ENCODE peak calls at places on chromosomes 7 and 10, in six cellular contexts. N is NCI-H2029; I is naive thymus-derived CD8-positive, alpha-beta T cell; L is stimulated activated CD4-positive, alpha-beta T cell treated with anti-CD3 and anti-CD28 coated beads, Interleukin-12 subunit alpha, Interleukin-12 subunit beta, amount 100 ng/mL, for 4 hours; K is M059J; Z is IMR-90. G is an unnamed sample.

GRCh38 chr10:58334817-58335305 is at the start of gene UBE2D1:
- DNase-seq in I (peak), K (peak), L (peak), N (peak), Z (peak), G (peak)

GRCh38 chr10:17445400-17445998 is 8.9 kb downstream of the ST8SIA6 start:
- DNase-seq in L (no peak), Z (no peak), K (no peak), N (no peak), I (no peak), G (no peak)

GRCh38 chr7:119026391-119026790 is 801.9 kb downstream of the ANKRD7 start:
- DNase-seq in L (no peak), N (no peak), I (no peak), Z (no peak), K (no peak), G (no peak)

GRCh38 chr7:143126146-143126545 is 5.7 kb upstream of the PIP start:
- DNase-seq in Z (no peak), I (no peak), L (no peak), N (no peak), K (no peak), G (no peak)

GRCh38 chr10:76871697-76872295 is 765.8 kb downstream of the KCNMA1 start:
- DNase-seq in K (no peak), L (no peak), Z (no peak), N (no peak), I (no peak), G (no peak)

GRCh38 chr7:141201145-141201885 is 127.5 kb downstream of the TMEM178B start:
- DNase-seq in I (no peak), K (peak), L (no peak), Z (no peak), N (no peak), G (no peak)

GRCh38 chr10:88168171-88169036 is 305.0 kb downstream of the PTEN start:
- DNase-seq in I (no peak), L (no peak), Z (no peak), K (peak), N (no peak), G (peak)

GRCh38 chr10:128062837-128063563 is 63.2 kb downstream of the MKI67 start:
- DNase-seq in K (no peak), N (no peak), I (peak), Z (no peak), L (peak), G (no peak)

GRCh38 chr10:124020871-124021823 is 72.3 kb downstream of the CHST15 start:
- DNase-seq in K (no peak), Z (no peak), I (no peak), L (no peak), N (no peak), G (no peak)

GRCh38 chr7:128835790-128836641 is 5.8 kb downstream of the FLNC start:
- DNase-seq in L (no peak), Z (peak), I (no peak), N (no peak), K (no peak), G (peak)

GRCh38 chr7:24427048-24427447 is 143.1 kb downstream of the NPY start:
- DNase-seq in L (no peak), K (no peak), Z (no peak), N (no peak), I (no peak), G (no peak)

GRCh38 chr7:30226593-30227268 is 57.7 kb upstream of the ZNRF2 start:
- DNase-seq in K (peak), I (no peak), L (no peak), Z (no peak), N (peak), G (no peak)

GRCh38 chr10:62648941-62649340 is 155.6 kb upstream of the ADO start:
- DNase-seq in I (no peak), Z (no peak), N (no peak), L (no peak), K (no peak), G (no peak)

GRCh38 chr7:23393636-23394035 is 76.7 kb downstream of the IGF2BP3 start:
- DNase-seq in L (no peak), Z (no peak), K (no peak), I (no peak), N (no peak), G (no peak)

GRCh38 chr10:86969421-86970041 is 1.2 kb downstream of the ADIRF start:
- DNase-seq in L (no peak), I (no peak), N (no peak), K (peak), Z (peak), G (peak)

GRCh38 chr7:154975984-154976383 is 26.9 kb downstream of the PAXIP1 start:
- DNase-seq in L (no peak), N (no peak), I (no peak), K (no peak), Z (no peak), G (no peak)

GRCh38 chr7:92888-93672 is 99.3 kb upstream of the FAM20C start:
- DNase-seq in I (no peak), L (no peak), K (no peak), Z (no peak), N (no peak), G (no peak)

GRCh38 chr7:122200888-122201287 is 56.8 kb upstream of the AASS start:
- DNase-seq in K (no peak), I (no peak), N (no peak), Z (no peak), L (no peak), G (no peak)

GRCh38 chr10:116815641-116816415 is 33.5 kb upstream of the ENO4 start:
- DNase-seq in I (no peak), K (peak), N (no peak), Z (peak), L (no peak), G (no peak)

GRCh38 chr7:141702047-141702567 is at the start of gene DENND11:
- DNase-seq in Z (peak), I (peak), N (peak), K (peak), L (peak), G (peak)

G was measured in fibroblast of lung.